ENCODE peak calls at places on chromosomes 2 and 18, in seven cellular contexts. One of them, this sample, is unnamed.

GRCh38 chr2:217052856-217053577 is 193.2 kb upstream of the TNP1 start:
- DNase-seq in ovary: peak; percentile 61
- DNase-seq in Caco-2: no peak
- DNase-seq in bronchial epithelial cell: no peak
- DNase-seq in fibroblast of mammary gland: no peak
- DNase-seq in astrocyte of the cerebellum: no peak
- DNase-seq in lower lobe of right lung: no peak
- DNase-seq in this sample: no peak

GRCh38 chr18:10985689-10986088 is 163.7 kb downstream of the PIEZO2 start:
- DNase-seq in ovary: no peak
- DNase-seq in bronchial epithelial cell: no peak
- DNase-seq in lower lobe of right lung: no peak
- DNase-seq in Caco-2: no peak
- DNase-seq in fibroblast of mammary gland: no peak
- DNase-seq in astrocyte of the cerebellum: no peak
- DNase-seq in this sample: no peak

GRCh38 chr2:99032786-99033185 is 96.8 kb upstream of the CRACDL start:
- DNase-seq in bronchial epithelial cell: peak; percentile 76
- DNase-seq in astrocyte of the cerebellum: no peak
- DNase-seq in fibroblast of mammary gland: peak; percentile 40
- DNase-seq in lower lobe of right lung: no peak
- DNase-seq in Caco-2: no peak
- DNase-seq in ovary: no peak
- DNase-seq in this sample: no peak

GRCh38 chr2:235773188-235773928 is 279.5 kb downstream of the AGAP1 start:
- DNase-seq in lower lobe of right lung: no peak
- DNase-seq in astrocyte of the cerebellum: no peak
- DNase-seq in fibroblast of mammary gland: no peak
- DNase-seq in Caco-2: peak; percentile 38
- DNase-seq in bronchial epithelial cell: no peak
- DNase-seq in ovary: no peak
- DNase-seq in this sample: no peak

GRCh38 chr2:135960150-135960549 is 25.3 kb downstream of the DARS1 start:
- DNase-seq in ovary: no peak
- DNase-seq in bronchial epithelial cell: no peak
- DNase-seq in fibroblast of mammary gland: no peak
- DNase-seq in Caco-2: no peak
- DNase-seq in lower lobe of right lung: no peak
- DNase-seq in astrocyte of the cerebellum: no peak
- DNase-seq in this sample: no peak

GRCh38 chr2:155203187-155203586 is 504.7 kb downstream of the KCNJ3 start:
- DNase-seq in Caco-2: peak; percentile 9
- DNase-seq in ovary: no peak
- DNase-seq in bronchial epithelial cell: no peak
- DNase-seq in astrocyte of the cerebellum: no peak
- DNase-seq in lower lobe of right lung: no peak
- DNase-seq in fibroblast of mammary gland: no peak
- DNase-seq in this sample: no peak

GRCh38 chr2:235747868-235748144 is 254.0 kb downstream of the AGAP1 start:
- DNase-seq in bronchial epithelial cell: peak; percentile 66
- DNase-seq in lower lobe of right lung: no peak
- DNase-seq in ovary: no peak
- DNase-seq in Caco-2: no peak
- DNase-seq in astrocyte of the cerebellum: no peak
- DNase-seq in fibroblast of mammary gland: no peak
- DNase-seq in this sample: peak; percentile 5

GRCh38 chr2:206084468-206084869 is 1.5 kb downstream of the INO80D start:
- DNase-seq in lower lobe of right lung: peak; percentile 46
- DNase-seq in astrocyte of the cerebellum: peak; percentile 19
- DNase-seq in ovary: peak; percentile 77
- DNase-seq in bronchial epithelial cell: peak; percentile 69
- DNase-seq in Caco-2: peak; percentile 70
- DNase-seq in fibroblast of mammary gland: peak; percentile 86
- DNase-seq in this sample: peak; percentile 77

GRCh38 chr2:58539973-58540372 is 298.8 kb upstream of the FANCL start:
- DNase-seq in ovary: no peak
- DNase-seq in lower lobe of right lung: no peak
- DNase-seq in astrocyte of the cerebellum: peak; percentile 23
- DNase-seq in fibroblast of mammary gland: no peak
- DNase-seq in bronchial epithelial cell: peak; percentile 57
- DNase-seq in Caco-2: no peak
- DNase-seq in this sample: peak; percentile 5

GRCh38 chr2:216392945-216393840 is 19.1 kb upstream of the SMARCAL1 start:
- DNase-seq in astrocyte of the cerebellum: no peak
- DNase-seq in bronchial epithelial cell: no peak
- DNase-seq in Caco-2: no peak
- DNase-seq in lower lobe of right lung: no peak
- DNase-seq in ovary: no peak
- DNase-seq in fibroblast of mammary gland: no peak
- DNase-seq in this sample: no peak

GRCh38 chr2:239758325-239758877 is 266.7 kb downstream of the NDUFA10 start:
- DNase-seq in Caco-2: no peak
- DNase-seq in lower lobe of right lung: peak; percentile 9
- DNase-seq in fibroblast of mammary gland: no peak
- DNase-seq in bronchial epithelial cell: peak; percentile 31
- DNase-seq in ovary: no peak
- DNase-seq in astrocyte of the cerebellum: no peak
- DNase-seq in this sample: peak; percentile 6

GRCh38 chr2:47682231-47682749 is 100.7 kb upstream of the MSH6 start:
- DNase-seq in astrocyte of the cerebellum: no peak
- DNase-seq in lower lobe of right lung: no peak
- DNase-seq in fibroblast of mammary gland: peak; percentile 7
- DNase-seq in bronchial epithelial cell: no peak
- DNase-seq in ovary: no peak
- DNase-seq in Caco-2: no peak
- DNase-seq in this sample: no peak

GRCh38 chr2:25386662-25387478 is 45.1 kb upstream of the DNMT3A start:
- DNase-seq in lower lobe of right lung: no peak
- DNase-seq in ovary: no peak
- DNase-seq in fibroblast of mammary gland: no peak
- DNase-seq in bronchial epithelial cell: no peak
- DNase-seq in astrocyte of the cerebellum: no peak
- DNase-seq in Caco-2: no peak
- DNase-seq in this sample: no peak

GRCh38 chr2:25380586-25381360 is 39.0 kb upstream of the DNMT3A start:
- DNase-seq in ovary: no peak
- DNase-seq in astrocyte of the cerebellum: no peak
- DNase-seq in fibroblast of mammary gland: no peak
- DNase-seq in lower lobe of right lung: peak; percentile 21
- DNase-seq in bronchial epithelial cell: no peak
- DNase-seq in Caco-2: no peak
- DNase-seq in this sample: no peak

GRCh38 chr2:25380023-25380422 is 38.3 kb upstream of the DNMT3A start:
- DNase-seq in bronchial epithelial cell: no peak
- DNase-seq in Caco-2: no peak
- DNase-seq in astrocyte of the cerebellum: no peak
- DNase-seq in lower lobe of right lung: no peak
- DNase-seq in ovary: no peak
- DNase-seq in fibroblast of mammary gland: no peak
- DNase-seq in this sample: no peak

GRCh38 chr2:25381502-25381901 is 39.8 kb upstream of the DNMT3A start:
- DNase-seq in ovary: no peak
- DNase-seq in Caco-2: no peak
- DNase-seq in bronchial epithelial cell: no peak
- DNase-seq in lower lobe of right lung: no peak
- DNase-seq in astrocyte of the cerebellum: no peak
- DNase-seq in fibroblast of mammary gland: no peak
- DNase-seq in this sample: no peak

GRCh38 chr2:25383806-25384205 is 42.1 kb upstream of the DNMT3A start:
- DNase-seq in bronchial epithelial cell: no peak
- DNase-seq in astrocyte of the cerebellum: no peak
- DNase-seq in ovary: no peak
- DNase-seq in Caco-2: no peak
- DNase-seq in lower lobe of right lung: no peak
- DNase-seq in fibroblast of mammary gland: no peak
- DNase-seq in this sample: no peak
- TF ChIP-seq CTCF in bronchial epithelial cell: no peak
- TF ChIP-seq CTCF in astrocyte of the cerebellum: no peak
- TF ChIP-seq CTCF in ovary: no peak
- TF ChIP-seq CTCF in Caco-2: no peak
- TF ChIP-seq CTCF in lower lobe of right lung: no peak
- TF ChIP-seq CTCF in fibroblast of mammary gland: no peak
- TF ChIP-seq CTCF in this sample: no peak

DNA sequence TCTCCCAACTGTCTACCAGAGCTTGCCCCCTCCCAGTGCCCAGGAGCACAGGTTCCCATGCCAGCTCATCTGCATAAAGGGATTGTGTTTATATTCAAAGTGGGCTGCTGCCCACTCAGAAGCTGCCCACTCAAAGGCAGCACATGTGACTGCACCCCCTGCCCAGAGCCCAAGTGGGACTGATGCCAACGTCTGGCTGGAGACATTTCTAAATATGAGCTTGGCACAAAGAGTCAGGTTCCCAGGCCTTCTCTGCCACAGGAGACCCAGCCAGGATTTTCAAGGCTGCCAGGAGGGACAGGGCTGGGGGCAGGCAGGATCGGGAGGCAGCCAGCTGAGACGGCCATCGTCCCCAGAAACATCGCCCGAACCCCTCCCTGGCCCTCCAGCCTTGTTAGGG is 67.1 kb downstream of the ZBTB7C start:
- DNase-seq in Caco-2: no peak
- DNase-seq in fibroblast of mammary gland: no peak
- DNase-seq in bronchial epithelial cell: no peak
- DNase-seq in astrocyte of the cerebellum: no peak
- DNase-seq in lower lobe of right lung: no peak
- DNase-seq in ovary: no peak
- DNase-seq in this sample: no peak
- H3K4me3 ChIP-seq in Caco-2: no peak overlapping the region
- H3K4me3 ChIP-seq in fibroblast of mammary gland: no peak overlapping the region
- H3K4me3 ChIP-seq in bronchial epithelial cell: no peak overlapping the region
- H3K4me3 ChIP-seq in astrocyte of the cerebellum: no peak overlapping the region
- H3K4me3 ChIP-seq in lower lobe of right lung: no peak overlapping the region
- H3K4me3 ChIP-seq in ovary: no peak overlapping the region
- H3K4me3 ChIP-seq in this sample: no peak overlapping the region

DNA sequence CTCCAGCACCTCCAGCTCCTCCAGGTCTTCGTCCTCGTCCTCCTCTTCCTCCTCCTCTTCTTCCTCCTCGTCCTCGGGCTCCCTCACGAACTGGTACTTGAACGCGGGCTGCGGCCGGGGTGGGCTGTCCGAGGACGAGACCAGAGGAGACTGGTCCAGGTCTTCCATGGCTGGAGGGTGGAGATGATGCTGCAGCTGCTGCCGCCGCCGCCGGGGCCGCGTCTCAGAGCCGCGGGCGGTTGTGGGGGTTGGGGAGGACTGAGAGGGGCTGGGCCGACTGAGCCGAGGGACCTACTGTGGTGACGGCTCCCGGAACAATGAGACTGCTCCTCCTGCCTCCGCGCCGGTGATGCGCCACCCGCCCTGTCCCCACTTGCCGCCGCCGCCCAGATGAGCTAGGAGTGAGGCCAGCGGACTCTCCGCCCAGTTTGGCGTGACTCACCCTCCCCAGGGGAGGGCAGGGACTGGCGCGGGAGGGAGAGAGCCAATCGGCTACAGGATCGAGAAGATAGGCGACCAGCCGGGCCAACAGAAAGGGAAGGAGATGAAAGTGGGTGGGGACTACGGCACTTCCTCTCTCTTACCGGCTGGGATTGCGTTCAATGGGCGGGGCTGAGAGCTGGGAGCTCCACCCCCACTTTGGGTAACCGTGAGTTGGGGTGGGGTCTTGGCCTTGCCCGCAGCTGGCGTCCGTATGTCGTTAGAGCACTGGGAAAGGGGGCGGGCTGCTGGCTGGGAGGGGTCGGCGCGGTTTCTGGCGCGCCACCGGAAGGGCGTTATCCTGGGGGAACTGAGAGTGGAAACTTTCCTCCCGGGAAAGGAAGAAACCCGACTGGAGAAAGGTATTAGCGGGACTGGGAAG is at the start of gene RTN4:
- DNase-seq in astrocyte of the cerebellum: peak; percentile 98
- DNase-seq in fibroblast of mammary gland: peak; percentile 99
- DNase-seq in ovary: peak; percentile 99
- DNase-seq in lower lobe of right lung: peak; percentile 98
- DNase-seq in bronchial epithelial cell: peak; percentile 95
- DNase-seq in Caco-2: peak; percentile 99
- DNase-seq in this sample: peak; percentile 99
- TF ChIP-seq CTCF in astrocyte of the cerebellum: peak; percentile 38
- TF ChIP-seq CTCF in fibroblast of mammary gland: no peak
- TF ChIP-seq CTCF in ovary: peak; percentile 27
- TF ChIP-seq CTCF in lower lobe of right lung: no peak
- TF ChIP-seq CTCF in bronchial epithelial cell: peak; percentile 7
- TF ChIP-seq CTCF in Caco-2: no peak
- TF ChIP-seq CTCF in this sample: no peak

GRCh38 chr2:128736689-128737545 is 418.2 kb upstream of the HS6ST1 start:
- DNase-seq in lower lobe of right lung: peak; percentile 85
- DNase-seq in fibroblast of mammary gland: peak; percentile 75
- DNase-seq in Caco-2: peak; percentile 72
- DNase-seq in bronchial epithelial cell: peak; percentile 40
- DNase-seq in astrocyte of the cerebellum: peak; percentile 57
- DNase-seq in ovary: peak; percentile 87
- DNase-seq in this sample: peak; percentile 82

GRCh38 chr2:128738446-128739110 is 419.9 kb upstream of the HS6ST1 start:
- DNase-seq in astrocyte of the cerebellum: no peak
- DNase-seq in fibroblast of mammary gland: no peak
- DNase-seq in ovary: no peak
- DNase-seq in Caco-2: no peak
- DNase-seq in lower lobe of right lung: no peak
- DNase-seq in bronchial epithelial cell: no peak
- DNase-seq in this sample: no peak

GRCh38 chr2:128735296-128735960 is 416.8 kb upstream of the HS6ST1 start:
- DNase-seq in bronchial epithelial cell: no peak
- DNase-seq in lower lobe of right lung: no peak
- DNase-seq in astrocyte of the cerebellum: no peak
- DNase-seq in Caco-2: no peak
- DNase-seq in fibroblast of mammary gland: no peak
- DNase-seq in ovary: no peak
- DNase-seq in this sample: no peak

GRCh38 chr2:128736046-128736688 is 417.5 kb upstream of the HS6ST1 start:
- DNase-seq in bronchial epithelial cell: no peak
- DNase-seq in ovary: no peak
- DNase-seq in lower lobe of right lung: no peak
- DNase-seq in astrocyte of the cerebellum: no peak
- DNase-seq in fibroblast of mammary gland: peak; percentile 21
- DNase-seq in Caco-2: no peak
- DNase-seq in this sample: no peak

DNA sequence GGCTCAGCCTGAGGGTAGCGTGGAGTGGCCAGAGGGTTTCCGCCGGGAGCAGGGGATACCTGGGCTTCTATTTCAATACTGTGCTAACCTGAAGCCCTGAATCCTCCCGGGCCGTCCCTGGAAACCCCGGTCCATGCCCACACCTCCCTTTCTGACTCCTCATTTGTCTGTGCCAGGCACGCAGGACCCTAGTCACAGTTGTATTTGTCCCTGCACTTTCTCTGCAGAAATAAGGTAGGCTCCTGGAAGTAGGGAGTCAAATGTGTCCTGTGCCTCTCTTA is 418.8 kb upstream of the HS6ST1 start:
- DNase-seq in fibroblast of mammary gland: no peak
- DNase-seq in Caco-2: no peak
- DNase-seq in ovary: no peak
- DNase-seq in lower lobe of right lung: no peak
- DNase-seq in astrocyte of the cerebellum: no peak
- DNase-seq in bronchial epithelial cell: no peak
- DNase-seq in this sample: no peak
- H3K4me3 ChIP-seq in fibroblast of mammary gland: no peak overlapping the region
- H3K4me3 ChIP-seq in Caco-2: no peak overlapping the region
- H3K4me3 ChIP-seq in ovary: no peak overlapping the region
- H3K4me3 ChIP-seq in lower lobe of right lung: no peak overlapping the region
- H3K4me3 ChIP-seq in astrocyte of the cerebellum: no peak overlapping the region
- H3K4me3 ChIP-seq in bronchial epithelial cell: no peak overlapping the region
- H3K4me3 ChIP-seq in this sample: no peak overlapping the region

GRCh38 chr18:21192308-21192624 is 49.8 kb upstream of the GREB1L start:
- DNase-seq in bronchial epithelial cell: no peak
- DNase-seq in lower lobe of right lung: no peak
- DNase-seq in fibroblast of mammary gland: no peak
- DNase-seq in astrocyte of the cerebellum: no peak
- DNase-seq in ovary: no peak
- DNase-seq in Caco-2: no peak
- DNase-seq in this sample: no peak
- TF ChIP-seq CTCF in bronchial epithelial cell: no peak
- TF ChIP-seq CTCF in lower lobe of right lung: no peak
- TF ChIP-seq CTCF in fibroblast of mammary gland: no peak
- TF ChIP-seq CTCF in astrocyte of the cerebellum: no peak
- TF ChIP-seq CTCF in ovary: no peak
- TF ChIP-seq CTCF in Caco-2: no peak
- TF ChIP-seq CTCF in this sample: no peak

This sample was measured in fibroblast of pulmonary artery.